ENCODE peak calls at places on chromosomes 13 and 19, in ten cellular contexts. L is iPS-NIHi11; E is left kidney; C is stimulated activated CD4-positive, alpha-beta T cell treated with anti-CD3 and anti-CD28 coated beads, TNF-alpha, amount 100 ng/mL, for 1 hour; O is NCI-H2227 treated with DMSO at 0.1 percent for 48 hours; Z is NCI-H774; T is NCI-H1092 treated with DMSO at 0.1 percent for 48 hours; A is PC-3; J is SIG-M5; H is choroid plexus epithelial cell. U is an unnamed sample.

GRCh38 chr19:45275370-45275971 is 24.4 kb downstream of the MARK4 start:
- DNase-seq in T (peak), E (no peak), Z (no peak), L (no peak), C (no peak), H (peak), A (no peak), O (peak), J (no peak), U (no peak)

GRCh38 chr13:75415720-75416119 is 66.2 kb downstream of the TBC1D4 start:
- DNase-seq in Z (no peak), H (peak), A (peak), L (no peak), C (no peak), E (peak), J (no peak), O (no peak), T (no peak), U (no peak)

GRCh38 chr19:58429745-58430144 is 10.2 kb downstream of the ZNF132 start:
- DNase-seq in L (no peak), E (no peak), O (no peak), C (no peak), T (no peak), H (no peak), J (no peak), Z (no peak), A (no peak), U (no peak)

GRCh38 chr19:46225558-46226004 is 4.0 kb upstream of the IGFL1 start:
- DNase-seq in L (no peak), A (peak), O (no peak), C (no peak), H (peak), T (no peak), Z (no peak), E (peak), J (no peak), U (no peak)

GRCh38 chr13:59750860-59751259 is 412.9 kb downstream of the DIAPH3 start:
- DNase-seq in Z (no peak), E (peak), T (no peak), J (no peak), C (no peak), H (peak), O (peak), A (no peak), L (peak), U (no peak)

GRCh38 chr19:13995017-13995728 is 10.9 kb downstream of the RFX1 start:
- DNase-seq in Z (no peak), H (no peak), E (no peak), O (no peak), T (no peak), C (no peak), A (peak), J (no peak), L (no peak), U (no peak)

GRCh38 chr13:42000836-42001235 is 39.9 kb upstream of the VWA8 start:
- DNase-seq in O (no peak), C (no peak), J (no peak), L (no peak), H (no peak), E (no peak), A (no peak), T (no peak), Z (no peak), U (no peak)

GRCh38 chr13:60137911-60138570 is 25.7 kb downstream of the DIAPH3 start:
- DNase-seq in T (no peak), O (no peak), H (no peak), Z (no peak), E (no peak), C (no peak), J (no peak), L (no peak), A (no peak), U (no peak)

GRCh38 chr19:3094638-3095374 is 644 bp downstream of the GNA11 start:
- DNase-seq in J (no peak), A (no peak), T (no peak), Z (no peak), O (no peak), H (peak), L (no peak), E (peak), C (no peak), U (peak)

GRCh38 chr19:5052515-5052914 is 83.6 kb downstream of the KDM4B start:
- DNase-seq in C (no peak), J (no peak), O (no peak), T (no peak), A (peak), H (no peak), Z (no peak), E (no peak), L (no peak), U (no peak)